ENCODE peak calls at places on chromosomes 13 and 19, in five cellular contexts. P, S, V, Z and A are unnamed samples.

GRCh38 chr19:12766051-12766521 is 9.3 kb downstream of the HOOK2 start:
- DNase-seq in S (peak), V (peak), Z (peak), P (peak), A (peak)

GRCh38 chr13:110368408-110368807 is 61.3 kb downstream of the COL4A2 start:
- DNase-seq in Z (no peak), V (no peak), S (no peak), P (peak), A (no peak)

GRCh38 chr19:28332351-28332750 is 880.6 kb downstream of the UQCRFS1 start:
- DNase-seq in P (no peak), S (no peak), Z (no peak), V (no peak), A (no peak)

GRCh38 chr13:101514695-101515275 is 62.3 kb downstream of the ITGBL1 start:
- DNase-seq in P (peak), S (peak), Z (no peak), V (peak), A (peak)

GRCh38 chr13:50991624-50992610 is 82.3 kb downstream of the RNASEH2B start:
- DNase-seq in P (no peak), V (no peak), S (no peak), Z (no peak), A (no peak)

GRCh38 chr13:109782066-109782822 is 4.1 kb downstream of the IRS2 start:
- DNase-seq in P (no peak), V (no peak), Z (no peak), S (no peak), A (no peak)

GRCh38 chr19:46840157-46840942 is 10.3 kb downstream of the AP2S1 start:
- DNase-seq in V (peak), S (peak), P (peak), Z (peak), A (no peak)

GRCh38 chr13:48214519-48215121 is 18.4 kb upstream of the ITM2B start:
- DNase-seq in Z (no peak), P (no peak), S (no peak), V (no peak), A (no peak)

GRCh38 chr19:12801466-12802266 is at the start of the genes PRDX2 and THSD8:
- DNase-seq in V (peak), S (peak), P (peak), Z (peak), A (no peak)

GRCh38 chr13:41681587-41681986 is 224.2 kb downstream of the RGCC start:
- DNase-seq in Z (no peak), P (no peak), S (no peak), V (no peak), A (no peak)

GRCh38 chr19:33426621-33427475 is 53.3 kb downstream of the CEBPG start:
- DNase-seq in V (no peak), P (no peak), S (no peak), Z (no peak), A (no peak)

GRCh38 chr13:34340534-34340933 is 522.6 kb downstream of the RFC3 start:
- DNase-seq in Z (no peak), V (no peak), P (no peak), S (peak), A (peak)

GRCh38 chr19:47228168-47228936 is 2.6 kb downstream of the BBC3 start:
- DNase-seq in S (no peak), Z (peak), P (peak), V (peak), A (peak)

GRCh38 chr13:83992566-83993358 is 110.5 kb upstream of the SLITRK1 start:
- DNase-seq in Z (no peak), S (no peak), V (no peak), P (no peak), A (no peak)

GRCh38 chr19:1925544-1925943 is 15.4 kb upstream of the CSNK1G2 start:
- DNase-seq in Z (no peak), V (no peak), P (no peak), S (no peak), A (no peak)

GRCh38 chr19:48933382-48933932 is at the start of gene DHDH:
- DNase-seq in V (peak), S (peak), Z (peak), P (peak), A (peak)

GRCh38 chr19:50548191-50549058 is 19.8 kb downstream of the LRRC4B start:
- DNase-seq in Z (no peak), S (no peak), P (no peak), V (no peak), A (no peak)

GRCh38 chr13:71067164-71067815 is 799.7 kb downstream of the DACH1 start:
- DNase-seq in V (peak), Z (no peak), P (no peak), S (peak), A (no peak)

GRCh38 chr13:46575843-46576242 is 22.9 kb downstream of the LRCH1 start:
- DNase-seq in Z (no peak), V (peak), S (peak), P (peak), A (peak)

GRCh38 chr13:114046447-114046846 is 72.6 kb upstream of the C13orf46 start:
- DNase-seq in Z (no peak), V (no peak), P (no peak), S (no peak), A (no peak)

GRCh38 chr19:2270157-2270571 is 11.8 kb downstream of the PEAK3 start:
- DNase-seq in Z (no peak), V (peak), S (no peak), P (no peak), A (no peak)

GRCh38 chr19:15137777-15138176 is 30.6 kb downstream of the SYDE1 start:
- DNase-seq in Z (no peak), S (no peak), P (peak), V (no peak), A (peak)

GRCh38 chr13:30743319-30744055 is 8.1 kb downstream of the ALOX5AP start:
- DNase-seq in S (peak), P (peak), V (no peak), Z (no peak), A (peak)

GRCh38 chr13:101554420-101555125 is 102.1 kb downstream of the ITGBL1 start:
- DNase-seq in V (no peak), S (no peak), P (no peak), Z (no peak), A (peak)

GRCh38 chr19:29687244-29687896 is 22.1 kb downstream of the PLEKHF1 start:
- DNase-seq in Z (no peak), V (no peak), P (peak), S (peak), A (peak)

GRCh38 chr13:59391696-59392095 is 772.0 kb downstream of the DIAPH3 start:
- DNase-seq in Z (peak), P (peak), S (peak), V (peak), A (peak)
- TF ChIP-seq CTCF in Z (peak), P (peak), S (peak), V (peak), A (peak)

GRCh38 chr19:42919757-42920079 is 2.0 kb upstream of the PSG6 start:
- DNase-seq in Z (no peak), S (peak), P (no peak), V (no peak), A (no peak)
- TF ChIP-seq CTCF in Z (no peak), S (no peak), P (no peak), V (no peak), A (peak)

GRCh38 chr13:98188544-98189166 is 11.6 kb upstream of the RNF113B start:
- DNase-seq in S (no peak), Z (no peak), P (no peak), V (no peak), A (no peak)

GRCh38 chr13:98190889-98191444 is 13.9 kb upstream of the RNF113B start:
- DNase-seq in S (no peak), P (no peak), V (no peak), Z (no peak), A (no peak)

GRCh38 chr13:98187862-98188261 is 10.8 kb upstream of the RNF113B start:
- DNase-seq in P (no peak), S (no peak), V (no peak), Z (no peak), A (no peak)

GRCh38 chr13:98192008-98192407 is 14.9 kb upstream of the RNF113B start:
- DNase-seq in Z (no peak), V (no peak), P (no peak), S (no peak), A (no peak)

DNA sequence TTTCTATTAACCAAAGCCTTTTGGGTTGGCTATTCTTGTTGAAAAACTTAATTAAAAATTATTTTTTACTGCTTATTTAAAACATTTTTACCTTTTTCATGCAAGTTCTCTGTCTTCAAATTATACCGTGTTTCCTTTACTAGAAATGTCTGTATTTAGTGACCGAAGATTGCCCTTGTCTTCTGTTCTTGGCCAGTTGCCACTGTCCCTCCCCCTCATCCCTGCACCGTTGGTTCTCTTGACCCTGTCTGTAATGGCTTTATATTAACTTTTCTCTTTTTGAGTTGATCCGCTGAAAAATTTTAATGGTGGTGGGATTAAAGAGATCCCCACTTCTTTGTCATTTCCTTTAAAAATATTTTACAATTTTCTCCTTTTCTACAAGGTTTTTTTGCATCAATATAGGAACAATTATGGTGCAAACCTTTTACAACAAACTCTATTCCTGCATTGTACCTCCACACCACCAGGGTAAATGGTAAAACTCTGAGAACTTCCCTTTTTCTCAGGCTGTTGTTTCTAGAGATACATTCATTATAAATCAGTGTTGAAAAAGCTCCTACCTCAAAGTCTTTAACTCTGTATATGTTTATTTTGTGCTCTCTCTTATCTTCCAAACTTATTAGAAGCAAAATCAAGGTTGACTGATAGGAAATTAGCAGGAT is 12.9 kb upstream of the RNF113B start:
- DNase-seq in S (no peak), Z (no peak), P (no peak), V (no peak), A (no peak)
- TF ChIP-seq CTCF in S (no peak), Z (no peak), P (no peak), V (no peak), A (peak)

GRCh38 chr19:38211206-38211605 is 12.8 kb downstream of the DPF1 start:
- DNase-seq in S (no peak), P (no peak), V (peak), Z (peak), A (no peak)
- TF ChIP-seq CTCF in S (no peak), P (no peak), V (no peak), Z (peak), A (peak)

DNA sequence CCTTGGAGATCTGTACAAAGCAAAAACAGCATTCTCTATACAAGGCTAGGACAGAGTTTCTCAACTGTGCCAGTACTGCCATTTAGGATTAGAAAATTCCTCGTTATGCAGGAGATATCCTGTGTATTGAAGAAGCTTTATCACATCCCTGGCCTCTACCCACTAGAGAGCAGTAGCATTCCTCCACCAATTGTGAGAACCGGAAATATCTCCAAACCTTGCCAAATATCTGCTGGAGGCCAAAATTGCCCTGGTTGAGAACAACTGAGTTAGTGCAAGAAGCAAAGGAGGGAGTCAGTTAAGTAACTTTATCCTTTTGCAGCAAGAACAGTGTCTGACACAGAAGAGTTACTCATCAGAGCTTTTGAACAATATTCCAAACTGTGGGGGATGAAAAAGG is 16.2 kb upstream of the FREM2 start:
- DNase-seq in P (peak), V (no peak), Z (no peak), S (peak), A (no peak)
- TF ChIP-seq CTCF in P (no peak), V (no peak), Z (no peak), S (peak), A (no peak)

DNA sequence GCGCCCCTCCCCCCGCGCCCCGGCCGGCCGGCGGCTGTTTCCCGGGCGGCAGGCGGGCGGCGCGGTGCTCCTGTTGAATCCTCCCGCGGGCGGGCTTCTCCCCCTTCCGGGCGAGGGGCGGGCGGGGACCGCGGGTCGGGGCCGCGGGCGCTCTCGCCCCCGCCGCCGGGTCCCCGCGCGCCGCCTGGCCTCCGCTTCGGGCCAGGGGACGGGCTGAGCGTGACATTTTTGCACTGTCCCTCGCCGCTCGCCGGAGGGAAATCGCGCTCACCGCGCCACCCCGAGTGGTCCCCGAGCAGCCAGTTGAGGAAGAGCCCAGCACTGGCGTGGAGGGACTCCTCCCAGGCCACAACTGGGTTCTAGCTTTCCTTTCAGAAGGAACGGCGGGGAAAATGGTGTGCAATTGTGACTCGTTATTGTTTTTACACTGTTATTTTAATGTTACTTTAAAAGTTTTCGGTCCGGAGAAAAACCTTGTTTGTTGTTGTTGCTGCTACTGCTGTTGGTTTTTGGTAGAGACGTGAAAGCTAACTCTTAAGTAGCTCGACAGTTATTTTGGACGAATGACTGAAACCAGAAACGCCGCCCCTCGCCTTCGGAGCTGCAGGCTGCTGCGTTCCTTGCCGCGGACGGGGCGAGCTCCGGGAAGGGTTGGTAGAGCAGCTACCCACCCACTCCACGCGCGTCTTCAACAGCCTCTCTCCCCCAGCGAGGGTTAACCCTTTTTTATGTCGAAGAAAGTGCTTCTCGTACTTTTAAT is 942 bp downstream of the PDS5B start:
- DNase-seq in S (peak), P (peak), Z (peak), V (peak), A (peak)
- TF ChIP-seq CTCF in S (peak), P (no peak), Z (no peak), V (no peak), A (no peak)

GRCh38 chr19:5700455-5701092 is 10.5 kb downstream of the RPL36 start:
- DNase-seq in V (no peak), Z (no peak), P (no peak), S (no peak), A (no peak)
- TF ChIP-seq CTCF in V (no peak), Z (no peak), P (no peak), S (no peak), A (no peak)

GRCh38 chr19:11612816-11613511 is 15.7 kb downstream of the ZNF627 start:
- DNase-seq in Z (no peak), P (no peak), V (no peak), S (no peak), A (no peak)
- TF ChIP-seq CTCF in Z (peak), P (no peak), V (no peak), S (no peak), A (no peak)

GRCh38 chr19:53792721-53793433 is 31.2 kb downstream of the NLRP12 start:
- DNase-seq in S (peak), P (peak), V (peak), Z (peak), A (peak)
- TF ChIP-seq CTCF in S (peak), P (peak), V (peak), Z (peak), A (peak)